ENCODE peak calls at places on chromosomes 3 and 15, in seven cellular contexts. U is brain microvascular endothelial cell, K is neural progenitor cell, R is keratinocyte, O is IMR-90, W is left lung, J is endothelial cell. X is an unnamed sample.

GRCh38 chr3:112109313-112109712 is 23.1 kb downstream of the C3orf52 start:
- DNase-seq in U (no peak), K (no peak), R (no peak), O (no peak), W (no peak), J (no peak), X (no peak)

GRCh38 chr3:166191406-166191805 is 354.2 kb upstream of the BCHE start:
- DNase-seq in U (no peak), K (no peak), R (peak), O (no peak), W (no peak), J (no peak), X (no peak)

GRCh38 chr15:52288051-52288942 is 7.3 kb downstream of the MYO5C start:
- DNase-seq in U (no peak), K (no peak), R (no peak), O (peak), W (peak), J (no peak), X (peak)

GRCh38 chr3:81851166-81851565 is 89.7 kb upstream of the GBE1 start:
- DNase-seq in U (no peak), K (no peak), R (no peak), O (no peak), W (no peak), J (no peak), X (no peak)

GRCh38 chr15:79015416-79015815 is 70.6 kb upstream of the CTSH start:
- DNase-seq in U (no peak), K (no peak), R (no peak), O (no peak), W (no peak), J (no peak), X (no peak)

GRCh38 chr3:149564079-149564478 is 89.6 kb downstream of the TM4SF4 start:
- DNase-seq in U (no peak), K (no peak), R (no peak), O (peak), W (no peak), J (no peak), X (no peak)

GRCh38 chr3:9786825-9787654 is 5.2 kb downstream of the TADA3 start:
- DNase-seq in U (no peak), K (no peak), R (no peak), O (no peak), W (no peak), J (no peak), X (no peak)

GRCh38 chr3:149003653-149004305 is 12.4 kb downstream of the GYG1 start:
- DNase-seq in U (no peak), K (no peak), R (peak), O (no peak), W (no peak), J (no peak), X (no peak)

GRCh38 chr15:80567721-80568157 is 127.4 kb upstream of the ABHD17C start:
- DNase-seq in U (peak), K (peak), R (peak), O (peak), W (no peak), J (peak), X (peak)

GRCh38 chr3:158488670-158489069 is 82.3 kb upstream of the MLF1 start:
- DNase-seq in U (no peak), K (no peak), R (no peak), O (peak), W (no peak), J (no peak), X (no peak)

GRCh38 chr15:57565326-57565725 is 26.4 kb upstream of the MYZAP start:
- DNase-seq in U (no peak), K (no peak), R (no peak), O (peak), W (no peak), J (no peak), X (no peak)

GRCh38 chr3:153285194-153285641 is 123.2 kb downstream of the RAP2B start:
- DNase-seq in U (peak), K (peak), R (no peak), O (peak), W (no peak), J (no peak), X (peak)

GRCh38 chr3:157844770-157845522 is 261.3 kb downstream of the SHOX2 start:
- DNase-seq in U (no peak), K (no peak), R (no peak), O (no peak), W (no peak), J (no peak), X (no peak)

GRCh38 chr3:139534992-139535879 is 4.3 kb downstream of the RBP1 start:
- DNase-seq in U (peak), K (peak), R (no peak), O (peak), W (no peak), J (no peak), X (no peak)

GRCh38 chr3:55370272-55370671 is 116.8 kb downstream of the WNT5A start:
- DNase-seq in U (no peak), K (no peak), R (no peak), O (no peak), W (no peak), J (no peak), X (no peak)
- TF ChIP-seq CTCF in U (no peak), K (no peak), R (no peak), O (no peak), W (no peak), J (no peak), X (no peak)

DNA sequence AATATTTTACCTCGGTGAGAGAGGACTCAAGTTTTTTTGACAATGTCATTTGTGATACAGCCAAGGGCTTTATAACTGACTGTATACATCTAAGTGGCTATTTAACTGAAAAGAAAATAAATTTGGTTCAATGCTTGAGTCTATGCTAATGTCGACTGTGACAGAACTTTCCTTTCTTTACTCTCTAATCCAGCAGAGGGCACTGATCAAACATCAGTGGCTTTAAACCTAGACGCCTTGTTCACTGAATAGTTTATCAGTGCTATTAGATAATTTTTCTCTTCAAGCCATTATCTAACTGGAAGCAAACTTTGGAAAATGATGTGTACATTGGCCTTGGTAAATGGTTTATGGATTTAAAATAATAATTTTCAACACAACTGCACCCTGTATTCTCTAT is 285.1 kb downstream of the CHL1 start:
- DNase-seq in U (no peak), K (no peak), R (no peak), O (no peak), W (no peak), J (no peak), X (peak)
- TF ChIP-seq CTCF in U (peak), K (peak), R (no peak), O (no peak), W (no peak), J (no peak), X (peak)

DNA sequence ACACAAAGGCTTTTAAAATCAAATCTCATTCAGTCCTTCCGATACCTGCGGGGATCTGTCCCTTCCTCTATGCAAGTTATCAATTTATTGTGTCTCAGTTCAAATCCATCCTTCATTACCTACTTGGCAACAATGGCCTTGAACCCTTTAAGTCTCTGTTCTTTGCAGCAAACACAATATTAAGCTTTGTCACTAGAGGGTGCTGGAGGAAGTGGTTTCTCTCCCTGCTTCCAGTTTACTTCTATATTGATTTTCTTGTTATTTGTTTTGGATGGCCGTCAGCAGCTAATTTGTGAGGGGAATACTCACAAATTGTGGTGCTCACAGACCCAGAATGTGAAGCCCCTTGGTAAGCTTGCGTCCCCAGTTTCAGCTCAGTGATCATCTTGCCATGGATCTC is 278.3 kb downstream of the FGF12 start:
- DNase-seq in U (no peak), K (no peak), R (no peak), O (no peak), W (no peak), J (no peak), X (peak)
- TF ChIP-seq CTCF in U (peak), K (peak), R (no peak), O (peak), W (no peak), J (no peak), X (peak)

GRCh38 chr15:96349933-96350292 is 19.4 kb downstream of the NR2F2 start:
- DNase-seq in U (no peak), K (peak), R (no peak), O (no peak), W (no peak), J (no peak), X (no peak)
- TF ChIP-seq CTCF in U (no peak), K (no peak), R (no peak), O (no peak), W (no peak), J (no peak), X (no peak)